ENCODE peak calls at places on chromosomes 12 and 14, in five cellular contexts. A is HepG2, U is mesendoderm, K is neural progenitor cell, L is fibroblast of lung. X is an unnamed sample.

GRCh38 chr12:105992849-105993740 is 145.7 kb downstream of the NUAK1 start:
- DNase-seq in A (no peak), U (peak; percentile 23), K (peak; percentile 16), L (no peak), X (no peak)

GRCh38 chr14:104404922-104405321 is 174.6 kb upstream of the C14orf180 start:
- DNase-seq in A (no peak), U (peak; percentile 10), K (no peak), L (no peak), X (no peak)

GRCh38 chr14:101877766-101878165 is 86.6 kb upstream of the DYNC1H1 start:
- DNase-seq in A (no peak), U (no peak), K (no peak), L (no peak), X (no peak)

GRCh38 chr14:52988153-52988552 is 37.3 kb upstream of the FERMT2 start:
- DNase-seq in A (no peak), U (no peak), K (no peak), L (no peak), X (no peak)

GRCh38 chr12:6872073-6873048 is 742 bp downstream of the SPSB2 start:
- DNase-seq in A (peak; percentile 72), U (peak; percentile 86), K (peak; percentile 95), L (peak; percentile 63), X (peak; percentile 88)

GRCh38 chr12:126688556-126688955 is 1578.4 kb upstream of the TMEM132C start:
- DNase-seq in A (no peak), U (no peak), K (no peak), L (no peak), X (no peak)

GRCh38 chr12:97169922-97170321 is 262.9 kb downstream of the NEDD1 start:
- DNase-seq in A (no peak), U (no peak), K (no peak), L (no peak), X (no peak)

GRCh38 chr14:72901361-72901760 is 7.5 kb upstream of the DPF3 start:
- DNase-seq in A (no peak), U (no peak), K (no peak), L (no peak), X (no peak)

GRCh38 chr14:29054119-29054518 is 287.5 kb downstream of the FOXG1 start:
- DNase-seq in A (no peak), U (no peak), K (no peak), L (no peak), X (no peak)

GRCh38 chr12:75921687-75922289 is 109.8 kb downstream of the PHLDA1 start:
- DNase-seq in A (no peak), U (no peak), K (no peak), L (no peak), X (no peak)

GRCh38 chr14:65237956-65238355 is 135.6 kb upstream of the MAX start:
- DNase-seq in A (peak; percentile 84), U (no peak), K (no peak), L (no peak), X (no peak)

GRCh38 chr12:46205293-46205692 is 63.5 kb downstream of the SLC38A1 start:
- DNase-seq in A (no peak), U (no peak), K (no peak), L (peak; percentile 26), X (no peak)

GRCh38 chr14:23086565-23086964 is 8.4 kb downstream of the ACIN1 start:
- DNase-seq in A (no peak), U (no peak), K (no peak), L (no peak), X (no peak)

GRCh38 chr14:35229495-35230089 is 62.6 kb upstream of the PSMA6 start:
- DNase-seq in A (peak; percentile 49), U (peak; percentile 27), K (no peak), L (peak; percentile 27), X (no peak)

GRCh38 chr12:89016970-89017778 is 335.1 kb downstream of the DUSP6 start:
- DNase-seq in A (peak; percentile 44), U (peak; percentile 73), K (peak; percentile 83), L (peak; percentile 82), X (peak; percentile 61)

DNA sequence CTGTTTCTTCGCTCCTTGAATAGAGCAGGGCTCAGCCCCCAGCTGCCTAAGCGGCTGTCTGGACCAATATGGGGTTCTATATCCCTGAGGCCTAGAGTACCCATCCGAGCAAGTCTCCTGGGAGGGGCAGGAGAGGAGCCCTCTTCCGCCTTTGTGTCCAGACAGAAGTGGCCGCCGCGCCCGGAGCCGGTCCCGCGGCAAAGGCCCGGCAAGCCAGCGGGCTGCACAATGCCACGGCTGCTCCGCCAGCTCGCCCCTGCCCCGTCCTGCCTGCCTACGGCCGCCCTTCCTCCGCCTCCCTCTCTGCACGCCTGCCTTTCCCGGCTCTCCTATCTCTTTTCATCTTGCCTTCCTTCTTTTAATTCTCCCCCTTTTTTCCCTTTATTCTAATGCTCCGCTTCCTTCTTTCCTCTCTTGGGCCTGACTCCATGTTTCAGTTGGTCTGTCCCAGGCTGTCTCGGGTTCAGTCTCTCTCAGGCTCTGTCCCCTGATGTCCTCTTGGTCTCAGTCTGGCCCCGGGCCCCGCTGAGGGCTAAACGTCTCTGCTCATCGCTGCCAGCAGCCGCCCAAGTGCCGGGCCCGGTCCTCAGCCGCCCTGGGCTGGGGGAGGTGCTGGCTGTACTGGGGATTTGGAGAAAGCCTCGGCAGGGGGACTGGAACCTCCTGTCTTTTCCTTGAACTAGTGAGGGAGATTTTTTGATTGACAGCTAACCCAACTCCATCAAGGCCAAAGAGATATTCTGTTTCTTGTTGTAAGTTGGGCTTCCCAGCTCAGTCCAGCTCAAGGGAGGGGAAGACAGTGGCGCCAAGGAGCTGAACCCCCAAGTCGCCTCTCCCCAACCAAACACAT is 2.4 kb upstream of the HOXC9 start:
- DNase-seq in A (no peak), U (no peak), K (no peak), L (no peak), X (no peak)
- H3K9ac ChIP-seq in A (no peak overlapping the region), U (no peak overlapping the region), K (no peak overlapping the region), L (no peak overlapping the region), X (no peak overlapping the region)

DNA sequence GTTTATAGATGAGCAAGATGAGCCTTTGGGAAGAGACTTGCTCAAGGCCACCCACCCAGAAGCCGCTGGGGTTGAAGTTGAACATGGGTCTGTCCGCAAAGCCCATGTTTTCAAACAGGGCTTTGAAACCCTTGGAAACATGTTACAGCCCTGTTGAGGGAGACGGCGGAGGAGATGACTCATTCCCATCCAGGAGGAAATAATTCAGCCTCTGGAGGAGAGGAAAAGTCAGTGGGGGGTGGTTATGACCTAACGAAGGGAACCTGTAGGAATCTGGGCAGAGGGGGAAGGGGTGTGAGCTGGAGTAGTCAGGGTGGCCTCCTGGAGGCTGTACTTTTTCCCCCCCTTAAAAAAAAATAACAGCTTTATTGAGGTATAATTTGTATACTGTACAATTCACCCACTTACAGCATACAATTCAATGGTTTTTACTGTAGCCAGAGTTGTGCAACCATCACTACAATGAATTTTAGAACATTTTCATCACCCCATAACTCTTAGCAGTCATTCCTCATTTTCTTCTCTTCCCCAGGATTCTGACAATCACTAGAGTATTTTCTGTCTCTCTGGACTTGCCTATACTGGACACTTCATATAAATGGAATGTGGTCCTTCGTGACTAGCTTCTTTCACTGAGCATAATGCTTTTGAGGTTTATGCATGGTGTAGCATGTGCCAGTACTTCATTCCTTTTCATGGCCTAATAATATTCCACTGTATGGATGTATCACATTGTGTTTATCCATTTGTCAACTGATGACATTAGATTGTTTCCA is 1.9 kb upstream of the RIN3 start:
- DNase-seq in A (no peak), U (peak; percentile 93), K (no peak), L (peak; percentile 95), X (no peak)
- H3K9ac ChIP-seq in A (no peak overlapping the region), U (no peak overlapping the region), K (no peak overlapping the region), L (no peak overlapping the region), X (no peak overlapping the region)

DNA sequence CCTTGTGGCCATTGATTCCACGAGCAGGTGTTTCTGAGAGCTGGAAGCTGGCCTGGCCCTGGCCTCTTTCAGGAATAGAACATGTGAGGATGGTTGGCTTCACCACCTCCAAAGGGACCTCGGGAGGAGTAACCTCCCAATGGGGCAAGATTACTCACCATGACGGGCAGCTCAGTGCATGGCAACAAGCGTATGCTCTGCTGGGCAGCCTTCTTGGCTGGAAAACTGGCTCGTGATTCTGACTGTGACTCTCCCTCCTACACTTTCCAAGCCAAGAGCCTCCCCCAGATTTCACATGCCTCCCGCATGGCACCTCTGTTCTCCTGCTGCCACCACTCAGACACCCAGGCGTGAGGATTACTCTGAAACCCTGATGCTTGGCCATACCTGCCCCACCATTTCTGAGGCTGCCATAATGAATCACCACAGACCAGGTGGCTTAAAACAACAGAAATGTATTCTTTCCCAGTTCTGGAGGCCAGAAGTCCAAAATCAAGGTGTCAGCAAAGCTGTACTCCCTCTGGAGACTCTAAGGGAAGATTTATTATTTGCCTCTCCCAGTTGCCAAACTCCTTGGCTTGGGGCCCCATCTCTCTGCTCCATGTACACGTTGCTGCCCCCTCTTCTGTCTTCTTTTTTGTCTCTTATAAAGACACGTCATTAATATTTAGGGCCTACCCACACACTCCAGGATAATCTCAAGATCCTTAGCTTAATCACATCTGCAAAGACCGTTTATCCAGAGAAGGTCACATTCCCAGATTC is 215.9 kb downstream of the CHST11 start:
- DNase-seq in A (no peak), U (no peak), K (no peak), L (no peak), X (no peak)
- H3K9ac ChIP-seq in A (no peak overlapping the region), U (no peak overlapping the region), K (no peak overlapping the region), L (no peak overlapping the region), X (no peak overlapping the region)

DNA sequence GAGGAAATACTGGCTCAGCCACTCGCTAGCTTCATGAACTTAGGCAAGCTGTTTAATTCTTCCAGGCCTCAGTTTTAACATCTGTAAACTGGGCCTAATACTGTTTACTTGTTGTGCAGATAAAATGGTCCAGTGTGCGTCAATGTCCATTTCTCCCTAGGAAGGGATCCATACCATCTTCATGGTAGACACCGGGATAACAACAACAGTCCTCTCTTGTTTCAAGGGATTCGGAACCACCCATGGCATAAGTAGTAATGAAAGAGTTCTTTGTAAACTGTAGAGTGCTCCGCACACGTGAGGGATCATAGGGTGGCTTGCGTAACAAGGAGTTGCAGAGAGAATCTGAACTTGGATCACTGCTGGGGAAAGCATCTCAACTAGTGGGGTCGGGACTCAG is 17.3 kb upstream of the CHGA start:
- DNase-seq in A (peak; percentile 94), U (no peak), K (no peak), L (no peak), X (no peak)
- H3K9ac ChIP-seq in A (no peak overlapping the region), U (no peak overlapping the region), K (no peak overlapping the region), L (no peak overlapping the region), X (no peak overlapping the region)

GRCh38 chr14:74348735-74349463 is 628 bp downstream of the VRTN start:
- DNase-seq in A (no peak), U (no peak), K (no peak), L (no peak), X (no peak)
- H3K9ac ChIP-seq in A (no peak overlapping the region), U (peak overlapping the region; percentile 73), K (no peak overlapping the region), L (no peak overlapping the region), X (no peak overlapping the region)

GRCh38 chr14:61836807-61837206 is 74.6 kb downstream of the SNAPC1 start:
- DNase-seq in A (no peak), U (peak; percentile 8), K (no peak), L (no peak), X (no peak)

GRCh38 chr14:61841145-61841544 is 78.9 kb downstream of the SNAPC1 start:
- DNase-seq in A (no peak), U (no peak), K (no peak), L (peak; percentile 27), X (no peak)

GRCh38 chr14:61837336-61838229 is 75.4 kb downstream of the SNAPC1 start:
- DNase-seq in A (peak; percentile 62), U (peak; percentile 77), K (peak; percentile 87), L (peak; percentile 81), X (peak; percentile 80)

GRCh38 chr14:61838661-61839060 is 76.4 kb downstream of the SNAPC1 start:
- DNase-seq in A (no peak), U (no peak), K (no peak), L (peak; percentile 31), X (no peak)

DNA sequence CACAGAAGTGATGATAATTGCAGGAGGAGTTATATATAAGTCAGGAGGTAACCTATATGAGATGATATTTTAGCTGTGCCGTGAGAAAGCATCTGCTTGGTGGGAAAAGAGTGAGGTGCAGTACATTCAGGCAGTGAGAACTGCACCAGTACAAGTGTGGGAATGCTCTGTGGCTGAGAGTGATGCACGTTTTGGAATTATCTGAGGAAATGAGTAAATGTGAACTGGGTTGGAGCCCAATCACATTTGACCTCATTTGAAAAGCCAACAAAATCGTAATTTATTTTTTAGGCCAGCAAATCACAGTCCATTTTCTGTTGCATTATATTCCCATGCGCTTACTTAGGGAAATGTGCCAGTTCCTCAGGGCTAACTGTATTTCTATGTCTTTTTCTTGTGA is 77.2 kb downstream of the SNAPC1 start:
- DNase-seq in A (no peak), U (no peak), K (no peak), L (peak; percentile 59), X (no peak)
- H3K9ac ChIP-seq in A (no peak overlapping the region), U (no peak overlapping the region), K (no peak overlapping the region), L (no peak overlapping the region), X (no peak overlapping the region)